ENCODE peak calls at places on chromosomes 1 and 21, in four cellular contexts. One of them, this sample, is unnamed.

GRCh38 chr1:180311011-180311730 is 81.1 kb downstream of the LHX4 start:
- DNase-seq in spleen: no peak
- DNase-seq in mammary epithelial cell: no peak
- DNase-seq in pancreas: no peak
- DNase-seq in this sample: no peak

GRCh38 chr1:149962736-149963135 is 26.1 kb upstream of the MTMR11 start:
- DNase-seq in spleen: no peak
- DNase-seq in mammary epithelial cell: no peak
- DNase-seq in pancreas: no peak
- DNase-seq in this sample: no peak

GRCh38 chr1:155127672-155128468 is at the start of gene EFNA1:
- DNase-seq in spleen: peak; percentile 83
- DNase-seq in mammary epithelial cell: peak; percentile 73
- DNase-seq in pancreas: peak; percentile 89
- DNase-seq in this sample: peak; percentile 81

GRCh38 chr1:207017615-207018559 is 14.7 kb downstream of the C1orf116 start:
- DNase-seq in spleen: no peak
- DNase-seq in mammary epithelial cell: peak; percentile 78
- DNase-seq in pancreas: no peak
- DNase-seq in this sample: no peak

GRCh38 chr1:1426961-1427934 is 6.2 kb upstream of the ANKRD65 start:
- DNase-seq in spleen: peak; percentile 59
- DNase-seq in mammary epithelial cell: no peak
- DNase-seq in pancreas: peak; percentile 71
- DNase-seq in this sample: no peak

GRCh38 chr1:226479432-226479831 is 69.1 kb upstream of the STUM start:
- DNase-seq in spleen: no peak
- DNase-seq in mammary epithelial cell: peak; percentile 34
- DNase-seq in pancreas: no peak
- DNase-seq in this sample: no peak

GRCh38 chr1:159188375-159188788 is 16.3 kb upstream of the ACKR1 start:
- DNase-seq in spleen: peak; percentile 90
- DNase-seq in mammary epithelial cell: no peak
- DNase-seq in pancreas: peak; percentile 67
- DNase-seq in this sample: no peak

GRCh38 chr1:158285756-158286241 is 3.9 kb upstream of the CD1C start:
- DNase-seq in spleen: peak; percentile 85
- DNase-seq in mammary epithelial cell: peak; percentile 5
- DNase-seq in pancreas: no peak
- DNase-seq in this sample: no peak

GRCh38 chr1:93616221-93616995 is 65.2 kb downstream of the BCAR3 start:
- DNase-seq in spleen: no peak
- DNase-seq in mammary epithelial cell: no peak
- DNase-seq in pancreas: no peak
- DNase-seq in this sample: no peak

GRCh38 chr1:18288609-18289219 is 181.1 kb downstream of the IGSF21 start:
- DNase-seq in spleen: no peak
- DNase-seq in mammary epithelial cell: no peak
- DNase-seq in pancreas: no peak
- DNase-seq in this sample: no peak

GRCh38 chr1:30109853-30110252 is 613.5 kb downstream of the MATN1 start:
- DNase-seq in spleen: no peak
- DNase-seq in mammary epithelial cell: peak; percentile 32
- DNase-seq in pancreas: no peak
- DNase-seq in this sample: no peak

GRCh38 chr1:50471967-50472366 is 48.7 kb upstream of the DMRTA2 start:
- DNase-seq in spleen: no peak
- DNase-seq in mammary epithelial cell: no peak
- DNase-seq in pancreas: no peak
- DNase-seq in this sample: no peak

GRCh38 chr1:203216274-203217138 is 13.0 kb downstream of the CHIT1 start:
- DNase-seq in spleen: no peak
- DNase-seq in mammary epithelial cell: peak; percentile 24
- DNase-seq in pancreas: no peak
- DNase-seq in this sample: no peak

GRCh38 chr1:83615379-83615778 is 383.6 kb downstream of the TTLL7 start:
- DNase-seq in spleen: no peak
- DNase-seq in mammary epithelial cell: no peak
- DNase-seq in pancreas: no peak
- DNase-seq in this sample: no peak

GRCh38 chr1:108715932-108716331 is 3.2 kb downstream of the FNDC7 start:
- DNase-seq in spleen: no peak
- DNase-seq in mammary epithelial cell: no peak
- DNase-seq in pancreas: no peak
- DNase-seq in this sample: no peak

GRCh38 chr1:87686137-87686490 is 357.4 kb downstream of the LMO4 start:
- DNase-seq in spleen: no peak
- DNase-seq in mammary epithelial cell: no peak
- DNase-seq in pancreas: no peak
- DNase-seq in this sample: no peak

GRCh38 chr1:112312879-112313278 is 83.1 kb upstream of the CTTNBP2NL start:
- DNase-seq in spleen: no peak
- DNase-seq in mammary epithelial cell: no peak
- DNase-seq in pancreas: no peak
- DNase-seq in this sample: no peak

GRCh38 chr21:44867999-44868700 is 5.3 kb downstream of the PTTG1IP start:
- DNase-seq in spleen: no peak
- DNase-seq in mammary epithelial cell: no peak
- DNase-seq in pancreas: no peak
- DNase-seq in this sample: peak; percentile 72

GRCh38 chr21:29313662-29314408 is 15.1 kb downstream of the BACH1 start:
- DNase-seq in spleen: no peak
- DNase-seq in mammary epithelial cell: no peak
- DNase-seq in pancreas: no peak
- DNase-seq in this sample: no peak

GRCh38 chr21:14548751-14549150 is 2.6 kb upstream of the SAMSN1 start:
- DNase-seq in spleen: no peak
- DNase-seq in mammary epithelial cell: peak; percentile 46
- DNase-seq in pancreas: no peak
- DNase-seq in this sample: no peak

GRCh38 chr1:2785631-2786328 is 15.7 kb downstream of the TTC34 start:
- DNase-seq in spleen: peak; percentile 64
- DNase-seq in mammary epithelial cell: no peak
- DNase-seq in pancreas: peak; percentile 52
- DNase-seq in this sample: peak; percentile 44

GRCh38 chr1:68377098-68377497 is 72.7 kb downstream of the RPE65 start:
- DNase-seq in spleen: no peak
- DNase-seq in mammary epithelial cell: no peak
- DNase-seq in pancreas: no peak
- DNase-seq in this sample: no peak

GRCh38 chr1:225911207-225912130 is 12.6 kb downstream of the PYCR2 start:
- DNase-seq in spleen: peak; percentile 92
- DNase-seq in mammary epithelial cell: no peak
- DNase-seq in pancreas: peak; percentile 91
- DNase-seq in this sample: peak; percentile 81

GRCh38 chr1:39576016-39576657 is 453 bp downstream of the PABPC4 start:
- DNase-seq in spleen: peak; percentile 86
- DNase-seq in mammary epithelial cell: no peak
- DNase-seq in pancreas: peak; percentile 71
- DNase-seq in this sample: no peak

GRCh38 chr1:200646515-200646914 is 23.2 kb downstream of the DDX59 start:
- DNase-seq in spleen: no peak
- DNase-seq in mammary epithelial cell: peak; percentile 34
- DNase-seq in pancreas: no peak
- DNase-seq in this sample: no peak

GRCh38 chr1:30413111-30413440 is 310.3 kb downstream of the MATN1 start:
- DNase-seq in spleen: no peak
- DNase-seq in mammary epithelial cell: no peak
- DNase-seq in pancreas: no peak
- DNase-seq in this sample: no peak

GRCh38 chr1:203744008-203744972 is 20.7 kb upstream of the LAX1 start:
- DNase-seq in spleen: no peak
- DNase-seq in mammary epithelial cell: peak; percentile 57
- DNase-seq in pancreas: no peak
- DNase-seq in this sample: no peak

GRCh38 chr1:9905010-9905409 is 5.1 kb downstream of the CTNNBIP1 start:
- DNase-seq in spleen: no peak
- DNase-seq in mammary epithelial cell: no peak
- DNase-seq in pancreas: no peak
- DNase-seq in this sample: no peak